ENCODE peak calls at places on chromosomes 11 and 22, in ten cellular contexts. F is B cell; Z is activated CD8-positive, alpha-beta T cell treated with anti-CD3 and anti-CD28 coated beads for 36 hours; Y is ascending aorta; G is cardiac muscle cell; I is right lobe of liver; U is epithelial cell of esophagus; J is mucosa of descending colon; L is MCF 10A; V is sigmoid colon. T is an unnamed sample.

GRCh38 chr11:61639816-61640443 is 40.3 kb upstream of the DAGLA start:
- DNase-seq in F (no peak), Z (peak), Y (no peak), G (no peak), I (no peak), U (peak), J (no peak), L (no peak), V (no peak), T (no peak)

GRCh38 chr11:106156290-106156937 is 79.0 kb downstream of the AASDHPPT start:
- DNase-seq in F (no peak), Z (peak), Y (no peak), G (peak), I (no peak), U (peak), J (peak), L (peak), V (peak), T (peak)

GRCh38 chr11:127003260-127003981 is 2.9 kb upstream of the KIRREL3 start:
- DNase-seq in F (no peak), Z (peak), Y (no peak), G (peak), I (no peak), U (peak), J (peak), L (no peak), V (no peak), T (peak)

GRCh38 chr11:126791991-126792390 is 208.6 kb downstream of the KIRREL3 start:
- DNase-seq in F (no peak), Z (no peak), Y (no peak), G (no peak), I (no peak), U (no peak), J (no peak), L (no peak), V (no peak), T (no peak)

GRCh38 chr22:20509344-20510047 is 2.1 kb downstream of the MED15 start:
- DNase-seq in F (peak), Z (peak), Y (peak), G (peak), I (no peak), U (peak), J (peak), L (peak), V (peak), T (no peak)

GRCh38 chr11:21484039-21484438 is 708.8 kb upstream of the ANO5 start:
- DNase-seq in F (no peak), Z (no peak), Y (no peak), G (no peak), I (no peak), U (no peak), J (no peak), L (no peak), V (no peak), T (no peak)

GRCh38 chr22:37284807-37285355 is 2.6 kb downstream of the CYTH4 start:
- DNase-seq in F (peak), Z (peak), Y (peak), G (peak), I (peak), U (no peak), J (peak), L (no peak), V (peak), T (peak)

GRCh38 chr22:39237276-39238123 is 7.3 kb downstream of the PDGFB start:
- DNase-seq in F (no peak), Z (peak), Y (no peak), G (no peak), I (no peak), U (no peak), J (peak), L (no peak), V (no peak), T (no peak)

GRCh38 chr22:46791201-46791731 is 28.8 kb downstream of the TBC1D22A start:
- DNase-seq in F (peak), Z (peak), Y (peak), G (no peak), I (no peak), U (peak), J (peak), L (peak), V (peak), T (no peak)

GRCh38 chr11:762421-763072 is 14.7 kb downstream of the GATD1 start:
- DNase-seq in F (no peak), Z (peak), Y (no peak), G (no peak), I (no peak), U (peak), J (peak), L (peak), V (no peak), T (no peak)

GRCh38 chr11:134815404-134815803 is 403.4 kb upstream of the B3GAT1 start:
- DNase-seq in F (no peak), Z (no peak), Y (no peak), G (no peak), I (no peak), U (no peak), J (no peak), L (peak), V (no peak), T (no peak)

GRCh38 chr11:2534131-2534956 is 89.5 kb downstream of the KCNQ1 start:
- DNase-seq in F (no peak), Z (peak), Y (peak), G (no peak), I (peak), U (peak), J (no peak), L (peak), V (peak), T (no peak)

GRCh38 chr11:94771390-94771789 is 3.2 kb downstream of the AMOTL1 start:
- DNase-seq in F (no peak), Z (no peak), Y (no peak), G (no peak), I (no peak), U (no peak), J (no peak), L (no peak), V (peak), T (no peak)

GRCh38 chr11:13681470-13681869 is 13.0 kb downstream of the FAR1 start:
- DNase-seq in F (no peak), Z (no peak), Y (no peak), G (no peak), I (no peak), U (no peak), J (no peak), L (no peak), V (no peak), T (no peak)

GRCh38 chr11:17531818-17532131 is 12.4 kb downstream of the USH1C start:
- DNase-seq in F (no peak), Z (no peak), Y (no peak), G (no peak), I (no peak), U (no peak), J (peak), L (no peak), V (no peak), T (no peak)

GRCh38 chr22:33325232-33326004 is 267.2 kb upstream of the SYN3 start:
- DNase-seq in F (peak), Z (no peak), Y (no peak), G (peak), I (no peak), U (peak), J (peak), L (no peak), V (no peak), T (peak)

GRCh38 chr11:34242037-34242625 is 115.7 kb downstream of the ABTB2 start:
- DNase-seq in F (peak), Z (no peak), Y (no peak), G (no peak), I (no peak), U (peak), J (no peak), L (no peak), V (no peak), T (no peak)

GRCh38 chr22:35368386-35368785 is 12.5 kb upstream of the HMOX1 start:
- DNase-seq in F (no peak), Z (no peak), Y (no peak), G (no peak), I (no peak), U (no peak), J (peak), L (no peak), V (no peak), T (no peak)

GRCh38 chr22:25970348-25970995 is 198.8 kb upstream of the SEZ6L start:
- DNase-seq in F (no peak), Z (no peak), Y (no peak), G (peak), I (no peak), U (no peak), J (peak), L (no peak), V (no peak), T (no peak)

GRCh38 chr22:35355744-35356420 is 25.0 kb upstream of the HMOX1 start:
- DNase-seq in F (no peak), Z (no peak), Y (no peak), G (no peak), I (no peak), U (no peak), J (no peak), L (peak), V (no peak), T (no peak)

GRCh38 chr11:46808804-46809431 is 37.2 kb downstream of the CKAP5 start:
- DNase-seq in F (no peak), Z (no peak), Y (no peak), G (no peak), I (no peak), U (peak), J (no peak), L (peak), V (no peak), T (no peak)

GRCh38 chr11:130213143-130213978 is 53.8 kb downstream of the ST14 start:
- DNase-seq in F (peak), Z (peak), Y (peak), G (peak), I (peak), U (peak), J (peak), L (peak), V (peak), T (peak)

GRCh38 chr22:50014053-50014501 is 1.5 kb upstream of the IL17REL start:
- DNase-seq in F (peak), Z (no peak), Y (no peak), G (no peak), I (no peak), U (no peak), J (no peak), L (no peak), V (peak), T (no peak)

GRCh38 chr11:68632802-68633201 is 51.5 kb upstream of the GAL start:
- DNase-seq in F (no peak), Z (peak), Y (no peak), G (peak), I (no peak), U (peak), J (peak), L (peak), V (no peak), T (no peak)

GRCh38 chr22:37173709-37174108 is 14.3 kb downstream of the C1QTNF6 start:
- DNase-seq in F (no peak), Z (no peak), Y (peak), G (no peak), I (peak), U (no peak), J (no peak), L (peak), V (peak), T (no peak)

GRCh38 chr11:119583585-119583984 is 145.4 kb downstream of the NECTIN1 start:
- DNase-seq in F (no peak), Z (no peak), Y (peak), G (no peak), I (no peak), U (no peak), J (no peak), L (no peak), V (no peak), T (no peak)

GRCh38 chr11:4022669-4023068 is 71.9 kb upstream of the RRM1 start:
- DNase-seq in F (no peak), Z (no peak), Y (no peak), G (no peak), I (no peak), U (peak), J (no peak), L (peak), V (no peak), T (no peak)

GRCh38 chr22:43515902-43516301 is 104.1 kb downstream of the MPPED1 start:
- DNase-seq in F (no peak), Z (no peak), Y (no peak), G (no peak), I (no peak), U (no peak), J (no peak), L (no peak), V (no peak), T (no peak)
- TF ChIP-seq CTCF in F (no peak), Z (no peak), Y (no peak), G (no peak), I (no peak), U (no peak), J (no peak), L (no peak), V (no peak), T (no peak)

DNA sequence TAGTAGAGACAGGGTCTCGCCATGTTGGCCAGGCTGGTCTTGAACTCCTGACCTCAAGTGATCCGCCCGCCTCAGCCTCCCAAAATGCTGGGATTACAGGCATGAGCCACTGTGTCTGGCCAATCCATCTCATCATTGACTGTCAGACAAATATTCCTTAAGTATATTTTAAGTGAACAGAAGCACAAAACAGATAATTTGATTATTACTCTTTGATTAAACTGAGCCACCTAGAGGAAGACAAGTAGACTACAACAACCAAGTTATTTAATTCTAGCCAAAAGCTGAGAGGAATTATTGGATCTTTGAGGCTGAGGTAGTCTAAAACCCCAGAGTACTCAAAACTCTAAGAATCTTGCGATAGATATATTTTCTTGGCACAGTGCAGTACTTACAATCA is 1.2 kb downstream of the ACRV1 start:
- DNase-seq in F (no peak), Z (no peak), Y (no peak), G (no peak), I (no peak), U (no peak), J (no peak), L (no peak), V (no peak), T (no peak)
- TF ChIP-seq CTCF in F (no peak), Z (peak), Y (no peak), G (peak), I (peak), U (no peak), J (no peak), L (no peak), V (no peak), T (no peak)

GRCh38 chr22:28112548-28113043 is 193.5 kb upstream of the PITPNB start:
- DNase-seq in F (no peak), Z (no peak), Y (no peak), G (peak), I (no peak), U (peak), J (peak), L (peak), V (peak), T (no peak)
- TF ChIP-seq CTCF in F (no peak), Z (no peak), Y (peak), G (peak), I (peak), U (peak), J (peak), L (peak), V (no peak), T (peak)

GRCh38 chr11:116170526-116171120 is 602.2 kb downstream of the BUD13 start:
- DNase-seq in F (no peak), Z (peak), Y (peak), G (no peak), I (no peak), U (no peak), J (peak), L (no peak), V (no peak), T (no peak)
- TF ChIP-seq CTCF in F (no peak), Z (no peak), Y (no peak), G (no peak), I (peak), U (no peak), J (no peak), L (no peak), V (no peak), T (no peak)

GRCh38 chr11:64378335-64378884 is 19.4 kb downstream of the RPS6KA4 start:
- DNase-seq in F (no peak), Z (no peak), Y (no peak), G (no peak), I (no peak), U (no peak), J (peak), L (no peak), V (no peak), T (no peak)
- TF ChIP-seq CTCF in F (no peak), Z (no peak), Y (no peak), G (no peak), I (no peak), U (no peak), J (no peak), L (no peak), V (no peak), T (no peak)

GRCh38 chr11:92249156-92249753 is 24.6 kb downstream of the FAT3 start:
- DNase-seq in F (no peak), Z (no peak), Y (no peak), G (no peak), I (no peak), U (no peak), J (no peak), L (no peak), V (no peak), T (no peak)

GRCh38 chr11:92246637-92247036 is 22.0 kb downstream of the FAT3 start:
- DNase-seq in F (no peak), Z (no peak), Y (no peak), G (no peak), I (no peak), U (peak), J (no peak), L (peak), V (no peak), T (no peak)

GRCh38 chr11:92253945-92254344 is 29.3 kb downstream of the FAT3 start:
- DNase-seq in F (no peak), Z (no peak), Y (no peak), G (no peak), I (no peak), U (no peak), J (no peak), L (no peak), V (no peak), T (no peak)

GRCh38 chr11:92257536-92257935 is 32.9 kb downstream of the FAT3 start:
- DNase-seq in F (no peak), Z (no peak), Y (no peak), G (no peak), I (no peak), U (no peak), J (no peak), L (no peak), V (no peak), T (no peak)

DNA sequence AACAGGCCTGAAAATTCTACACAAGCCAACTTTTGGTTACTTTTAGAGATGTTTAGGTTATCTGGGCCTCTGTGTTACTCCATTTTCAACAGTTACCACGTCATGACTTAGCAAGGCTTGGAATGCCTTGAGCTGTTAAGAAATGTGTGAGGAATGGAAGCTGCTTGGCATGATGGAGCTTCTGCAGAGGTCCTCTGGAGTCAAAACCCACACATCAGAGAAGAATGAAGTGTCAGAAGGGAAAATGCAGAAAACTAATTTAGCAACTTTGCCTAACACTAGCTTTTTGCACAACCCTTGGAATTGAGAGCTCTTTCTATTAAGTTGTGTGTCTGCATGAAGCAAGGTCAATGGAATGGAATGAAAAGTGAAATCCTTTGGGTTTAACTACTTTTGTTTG is 27.4 kb downstream of the FAT3 start:
- DNase-seq in F (no peak), Z (no peak), Y (no peak), G (no peak), I (no peak), U (no peak), J (no peak), L (no peak), V (no peak), T (no peak)
- TF ChIP-seq CTCF in F (no peak), Z (no peak), Y (no peak), G (no peak), I (no peak), U (no peak), J (no peak), L (no peak), V (no peak), T (no peak)

GRCh38 chr11:75560644-75561043 is 1.4 kb upstream of the SERPINH1 start:
- DNase-seq in F (no peak), Z (no peak), Y (no peak), G (no peak), I (no peak), U (no peak), J (no peak), L (no peak), V (no peak), T (no peak)
- TF ChIP-seq CTCF in F (no peak), Z (no peak), Y (no peak), G (no peak), I (no peak), U (no peak), J (no peak), L (no peak), V (no peak), T (no peak)